ENCODE peak calls at places on chromosomes 13 and 19, in nine cellular contexts. L is SW 1271; B is thoracic aorta; X is stimulated activated naive CD8-positive, alpha-beta T cell treated with anti-CD3 and anti-CD28 coated beads, Interleukin-15, Interleukin-2, amounts not matched to agents 100 U/mL and 50 U/mL, for 24 hours; Z is ELR; K is T-helper 9 cell; Q is activated CD4-positive, CD25-positive, alpha-beta regulatory T cell; N is effector memory CD4-positive, alpha-beta T cell; O is GM23248. Y is an unnamed sample.

GRCh38 chr19:40365010-40365409 is 16.5 kb downstream of the PLD3 start:
- DNase-seq in L (no peak), B (no peak), X (no peak), Z (no peak), K (no peak), Q (no peak), N (no peak), O (no peak), Y (no peak)

GRCh38 chr19:19372656-19373416 is 32.6 kb upstream of the GATAD2A start:
- DNase-seq in L (peak), B (no peak), X (peak), Z (peak), K (no peak), Q (no peak), N (peak), O (peak), Y (peak)

GRCh38 chr19:41701401-41702075 is 6.9 kb upstream of the CEACAM5 start:
- DNase-seq in L (peak), B (no peak), X (peak), Z (peak), K (no peak), Q (no peak), N (no peak), O (peak), Y (peak)

GRCh38 chr13:60572855-60573254 is 175.8 kb downstream of the TDRD3 start:
- DNase-seq in L (no peak), B (no peak), X (no peak), Z (no peak), K (no peak), Q (no peak), N (no peak), O (no peak), Y (no peak)

GRCh38 chr13:83449666-83450395 is 432.4 kb downstream of the SLITRK1 start:
- DNase-seq in L (peak), B (no peak), X (no peak), Z (peak), K (no peak), Q (no peak), N (no peak), O (peak), Y (no peak)

GRCh38 chr13:81929988-81930387 is 1589.1 kb upstream of the SPRY2 start:
- DNase-seq in L (peak), B (no peak), X (no peak), Z (peak), K (no peak), Q (no peak), N (no peak), O (peak), Y (no peak)

GRCh38 chr13:109818891-109819290 is 32.5 kb upstream of the IRS2 start:
- DNase-seq in L (no peak), B (no peak), X (no peak), Z (peak), K (no peak), Q (no peak), N (no peak), O (peak), Y (no peak)

GRCh38 chr19:41298327-41298964 is 11.5 kb upstream of the CCDC97 start:
- DNase-seq in L (no peak), B (no peak), X (peak), Z (peak), K (peak), Q (no peak), N (peak), O (peak), Y (peak)

GRCh38 chr19:19460761-19461265 is 54.5 kb downstream of the TSSK6 start:
- DNase-seq in L (no peak), B (no peak), X (peak), Z (peak), K (peak), Q (peak), N (peak), O (peak), Y (peak)

GRCh38 chr19:4229179-4229931 is at the start of gene EBI3:
- DNase-seq in L (peak), B (no peak), X (peak), Z (peak), K (no peak), Q (no peak), N (no peak), O (peak), Y (no peak)

GRCh38 chr13:41546372-41547252 is 89.3 kb downstream of the RGCC start:
- DNase-seq in L (no peak), B (no peak), X (peak), Z (peak), K (no peak), Q (no peak), N (no peak), O (peak), Y (no peak)

GRCh38 chr19:39030854-39031367 is 1.4 kb downstream of the FBXO27 start:
- DNase-seq in L (no peak), B (no peak), X (no peak), Z (peak), K (no peak), Q (no peak), N (no peak), O (no peak), Y (no peak)

GRCh38 chr19:1183543-1184172 is 9.6 kb upstream of the SBNO2 start:
- DNase-seq in L (peak), B (no peak), X (no peak), Z (peak), K (no peak), Q (no peak), N (no peak), O (no peak), Y (peak)

GRCh38 chr13:111129465-111130110 is 14.5 kb downstream of the ARHGEF7 start:
- DNase-seq in L (no peak), B (no peak), X (no peak), Z (no peak), K (no peak), Q (no peak), N (no peak), O (no peak), Y (no peak)

GRCh38 chr13:42807866-42808265 is 26.5 kb downstream of the FAM216B start:
- DNase-seq in L (no peak), B (no peak), X (no peak), Z (peak), K (no peak), Q (no peak), N (no peak), O (peak), Y (no peak)

GRCh38 chr19:55962186-55962585 is 14.6 kb downstream of the NLRP8 start:
- DNase-seq in L (no peak), B (no peak), X (no peak), Z (peak), K (no peak), Q (no peak), N (no peak), O (no peak), Y (no peak)

GRCh38 chr19:47111081-47111589 is 2.4 kb downstream of the ZC3H4 start:
- DNase-seq in L (no peak), B (no peak), X (peak), Z (peak), K (peak), Q (no peak), N (peak), O (peak), Y (peak)

GRCh38 chr19:46201413-46202310 is 27.9 kb upstream of the IGFL1 start:
- DNase-seq in L (no peak), B (no peak), X (no peak), Z (no peak), K (no peak), Q (no peak), N (no peak), O (peak), Y (no peak)

GRCh38 chr13:44660050-44660449 is 83.9 kb upstream of the TSC22D1 start:
- DNase-seq in L (no peak), B (no peak), X (no peak), Z (peak), K (no peak), Q (no peak), N (no peak), O (peak), Y (no peak)

GRCh38 chr13:52010890-52011689 is at the start of gene ATP7B:
- DNase-seq in L (no peak), B (no peak), X (peak), Z (peak), K (peak), Q (no peak), N (no peak), O (peak), Y (no peak)

GRCh38 chr19:6011794-6012193 is 33.9 kb upstream of the RANBP3 start:
- DNase-seq in L (no peak), B (no peak), X (no peak), Z (peak), K (no peak), Q (no peak), N (no peak), O (peak), Y (no peak)

GRCh38 chr13:43757266-43757665 is 29.5 kb downstream of the ENOX1 start:
- DNase-seq in L (no peak), B (no peak), X (no peak), Z (no peak), K (no peak), Q (no peak), N (no peak), O (no peak), Y (no peak)

GRCh38 chr19:32186542-32187330 is 158.7 kb upstream of the ZNF507 start:
- DNase-seq in L (no peak), B (no peak), X (no peak), Z (no peak), K (no peak), Q (no peak), N (no peak), O (no peak), Y (no peak)

GRCh38 chr13:23701646-23702045 is 131.4 kb downstream of the TNFRSF19 start:
- DNase-seq in L (no peak), B (no peak), X (no peak), Z (no peak), K (no peak), Q (no peak), N (no peak), O (no peak), Y (peak)

GRCh38 chr19:47581605-47582319 is 8.8 kb upstream of the ZNF541 start:
- DNase-seq in L (no peak), B (no peak), X (no peak), Z (no peak), K (no peak), Q (no peak), N (no peak), O (no peak), Y (peak)

GRCh38 chr13:30685320-30685859 is 50.0 kb upstream of the ALOX5AP start:
- DNase-seq in L (no peak), B (no peak), X (no peak), Z (no peak), K (no peak), Q (no peak), N (no peak), O (peak), Y (no peak)

GRCh38 chr19:35138305-35138799 is 272 bp upstream of the FXYD1 start:
- DNase-seq in L (no peak), B (no peak), X (no peak), Z (no peak), K (no peak), Q (no peak), N (no peak), O (no peak), Y (no peak)

GRCh38 chr13:95438297-95438696 is 114.2 kb upstream of the CLDN10 start:
- DNase-seq in L (no peak), B (no peak), X (no peak), Z (no peak), K (no peak), Q (no peak), N (no peak), O (no peak), Y (no peak)

GRCh38 chr13:54953786-54954185 is 1925.2 kb downstream of the OLFM4 start:
- DNase-seq in L (no peak), B (no peak), X (no peak), Z (no peak), K (no peak), Q (no peak), N (no peak), O (no peak), Y (no peak)

GRCh38 chr13:51776179-51776578 is 27.8 kb downstream of the DHRS12 start:
- DNase-seq in L (no peak), B (no peak), X (no peak), Z (no peak), K (no peak), Q (no peak), N (no peak), O (peak), Y (no peak)

GRCh38 chr19:43469160-43469480 is 3.7 kb upstream of the LYPD3 start:
- DNase-seq in L (no peak), B (no peak), X (no peak), Z (no peak), K (no peak), Q (no peak), N (no peak), O (no peak), Y (no peak)

Y was measured in stomach.